ENCODE peak calls at places on chromosomes 4 and X, in four cellular contexts. D is mammary epithelial cell, B is Karpas-422, R is DND-41. J is an unnamed sample.

GRCh38 chrX:337331-337831 is 18.8 kb upstream of the GTPBP6 start:
- DNase-seq in D (no peak), B (no peak), R (no peak), J (no peak)

GRCh38 chrX:115909017-115909416 is 261.5 kb upstream of the AGTR2 start:
- DNase-seq in D (no peak), B (no peak), R (no peak), J (no peak)

GRCh38 chr4:83996254-83996653 is 460.3 kb downstream of the GPAT3 start:
- DNase-seq in D (no peak), B (no peak), R (no peak), J (no peak)

GRCh38 chrX:121308276-121308805 is 260.9 kb downstream of the GLUD2 start:
- DNase-seq in D (peak), B (peak), R (peak), J (no peak)

GRCh38 chr4:25440478-25441030 is 63.5 kb downstream of the ANAPC4 start:
- DNase-seq in D (no peak), B (no peak), R (no peak), J (no peak)

GRCh38 chr4:31146366-31146765 is 426.2 kb downstream of the PCDH7 start:
- DNase-seq in D (no peak), B (no peak), R (no peak), J (no peak)

GRCh38 chrX:21800344-21800770 is 39.1 kb upstream of the MBTPS2 start:
- DNase-seq in D (peak), B (no peak), R (no peak), J (no peak)

GRCh38 chr4:119663160-119663788 is 34.7 kb upstream of the PDE5A start:
- DNase-seq in D (no peak), B (no peak), R (no peak), J (no peak)

GRCh38 chr4:17010426-17011087 is 112.1 kb upstream of the LDB2 start:
- DNase-seq in D (no peak), B (no peak), R (no peak), J (no peak)

GRCh38 chr4:143241892-143242291 is 57.2 kb downstream of the USP38 start:
- DNase-seq in D (peak), B (no peak), R (peak), J (peak)

GRCh38 chr4:137238456-137238855 is 293.8 kb downstream of the PCDH18 start:
- DNase-seq in D (no peak), B (no peak), R (no peak), J (no peak)

GRCh38 chr4:175674219-175674618 is 137.8 kb downstream of the GPM6A start:
- DNase-seq in D (no peak), B (no peak), R (no peak), J (no peak)

GRCh38 chrX:108216405-108216804 is 124.8 kb downstream of the ATG4A start:
- DNase-seq in D (peak), B (no peak), R (no peak), J (no peak)

GRCh38 chr4:10111067-10111801 is 5.4 kb downstream of the WDR1 start:
- DNase-seq in D (no peak), B (no peak), R (no peak), J (no peak)

GRCh38 chrX:47172549-47172948 is 21.1 kb upstream of the UBA1 start:
- DNase-seq in D (no peak), B (no peak), R (no peak), J (no peak)

GRCh38 chr4:176660561-176660960 is 132.2 kb downstream of the VEGFC start:
- DNase-seq in D (no peak), B (no peak), R (no peak), J (peak)

GRCh38 chr4:17726911-17727310 is 54.5 kb downstream of the FAM184B start:
- DNase-seq in D (peak), B (no peak), R (no peak), J (no peak)

GRCh38 chr4:5206391-5206790 is 155.1 kb downstream of the STK32B start:
- DNase-seq in D (peak), B (no peak), R (no peak), J (peak)

GRCh38 chr4:20859097-20859781 is 159.0 kb downstream of the PACRGL start:
- DNase-seq in D (no peak), B (no peak), R (no peak), J (no peak)

GRCh38 chr4:177033632-177034031 is 240.9 kb upstream of the VEGFC start:
- DNase-seq in D (no peak), B (no peak), R (no peak), J (no peak)

GRCh38 chr4:5137927-5138326 is 86.6 kb downstream of the STK32B start:
- DNase-seq in D (no peak), B (no peak), R (no peak), J (no peak)

GRCh38 chr4:163171590-163171989 is 4.9 kb upstream of the NAF1 start:
- DNase-seq in D (no peak), B (no peak), R (no peak), J (no peak)

GRCh38 chrX:84168095-84168494 is 19.9 kb downstream of the RPS6KA6 start:
- DNase-seq in D (peak), B (no peak), R (no peak), J (peak)

GRCh38 chr4:183335369-183335940 is 13.2 kb upstream of the CLDN24 start:
- DNase-seq in D (peak), B (no peak), R (no peak), J (peak)

GRCh38 chrX:9657590-9658256 is 107.9 kb downstream of the GPR143 start:
- DNase-seq in D (no peak), B (no peak), R (no peak), J (no peak)

GRCh38 chrX:68835468-68835867 is 6.6 kb downstream of the EFNB1 start:
- DNase-seq in D (no peak), B (no peak), R (no peak), J (no peak)

GRCh38 chrX:106707771-106708454 is 18.6 kb upstream of the RNF128 start:
- DNase-seq in D (peak), B (no peak), R (no peak), J (peak)

GRCh38 chrX:19303216-19303880 is 40.4 kb upstream of the PDHA1 start:
- DNase-seq in D (peak), B (no peak), R (no peak), J (peak)

GRCh38 chr4:16659120-16659519 is 239.3 kb downstream of the LDB2 start:
- DNase-seq in D (no peak), B (no peak), R (no peak), J (no peak)

GRCh38 chrX:151789179-151789800 is 54.7 kb downstream of the CNGA2 start:
- DNase-seq in D (peak), B (no peak), R (no peak), J (no peak)

GRCh38 chr4:21136231-21136630 is 436.0 kb downstream of the PACRGL start:
- DNase-seq in D (no peak), B (no peak), R (no peak), J (no peak)

GRCh38 chr4:24364852-24365251 is 219.5 kb downstream of the DHX15 start:
- DNase-seq in D (no peak), B (no peak), R (no peak), J (no peak)

GRCh38 chrX:107626916-107627315 is 1.4 kb upstream of the PRPS1 start:
- DNase-seq in D (no peak), B (no peak), R (no peak), J (no peak)

GRCh38 chrX:49992809-49993208 is 70.4 kb downstream of the CLCN5 start:
- DNase-seq in D (no peak), B (no peak), R (no peak), J (no peak)

GRCh38 chrX:135625995-135626394 is 87.4 kb upstream of the CT45A1 start:
- DNase-seq in D (no peak), B (peak), R (peak), J (peak)

GRCh38 chrX:72306085-72306801 is 529 bp upstream of the CITED1 start:
- DNase-seq in D (no peak), B (no peak), R (no peak), J (peak)

GRCh38 chrX:81259008-81259713 is 57.3 kb downstream of the SH3BGRL start:
- DNase-seq in D (no peak), B (no peak), R (no peak), J (peak)

GRCh38 chr4:121316091-121316490 is 64.7 kb downstream of the QRFPR start:
- DNase-seq in D (no peak), B (no peak), R (no peak), J (no peak)

GRCh38 chr4:101201421-101201820 is 145.9 kb downstream of the PPP3CA start:
- DNase-seq in D (peak), B (no peak), R (no peak), J (peak)

DNA sequence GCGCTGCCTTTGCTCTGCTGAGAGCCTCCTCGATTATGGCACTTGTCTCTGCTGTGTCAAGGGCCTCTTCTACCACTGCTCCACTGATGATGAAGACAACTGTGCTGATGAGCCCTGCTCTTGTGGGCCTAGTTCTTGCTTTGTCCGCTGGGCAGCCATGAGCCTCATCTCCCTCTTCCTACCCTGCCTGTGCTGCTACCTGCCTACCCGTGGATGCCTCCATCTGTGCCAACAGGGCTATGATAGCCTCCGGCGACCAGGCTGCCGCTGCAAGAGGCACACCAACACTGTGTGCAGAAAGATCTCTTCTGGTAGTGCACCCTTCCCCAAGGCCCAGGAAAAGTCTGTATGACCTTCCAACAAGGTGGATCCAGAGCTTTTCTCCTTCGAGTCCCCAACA is 106.8 kb upstream of the VAMP7 start:
- DNase-seq in D (no peak), B (no peak), R (no peak), J (no peak)
- H3K9ac ChIP-seq in D (no peak), B (no peak), R (no peak), J (no peak)

DNA sequence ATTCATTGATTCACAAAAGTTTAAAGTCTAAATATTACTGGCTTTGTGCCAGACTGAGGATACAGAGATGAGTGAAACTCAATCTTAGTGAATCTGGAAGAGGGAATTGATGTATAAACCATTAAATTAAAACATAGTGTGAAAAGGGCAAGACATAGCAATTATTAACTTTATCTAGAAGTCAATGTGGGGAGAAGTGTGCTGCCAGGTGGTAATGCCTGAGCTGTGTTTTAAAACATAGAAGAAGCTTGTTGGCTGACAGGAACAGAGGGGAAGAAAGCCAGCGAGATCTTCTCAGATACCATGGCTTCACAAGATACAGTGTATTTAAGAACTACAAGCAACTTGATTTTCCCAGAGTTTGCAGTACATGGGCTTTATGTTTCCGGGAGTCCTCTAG is 153.4 kb downstream of the BMPR1B start:
- DNase-seq in D (no peak), B (no peak), R (no peak), J (no peak)
- H3K9ac ChIP-seq in D (no peak), B (no peak), R (no peak), J (no peak)

GRCh38 chr4:82287720-82288119 is 86.1 kb downstream of the HNRNPD start:
- DNase-seq in D (no peak), B (no peak), R (no peak), J (no peak)

GRCh38 chr4:82284475-82284857 is 89.3 kb downstream of the HNRNPD start:
- DNase-seq in D (no peak), B (no peak), R (no peak), J (no peak)

GRCh38 chr4:82282875-82283274 is 90.9 kb downstream of the HNRNPD start:
- DNase-seq in D (no peak), B (no peak), R (no peak), J (no peak)

GRCh38 chr4:82284858-82285805 is 88.7 kb downstream of the HNRNPD start:
- DNase-seq in D (peak), B (peak), R (peak), J (peak)
- H3K9ac ChIP-seq in D (peak), B (peak), R (peak), J (peak)

DNA sequence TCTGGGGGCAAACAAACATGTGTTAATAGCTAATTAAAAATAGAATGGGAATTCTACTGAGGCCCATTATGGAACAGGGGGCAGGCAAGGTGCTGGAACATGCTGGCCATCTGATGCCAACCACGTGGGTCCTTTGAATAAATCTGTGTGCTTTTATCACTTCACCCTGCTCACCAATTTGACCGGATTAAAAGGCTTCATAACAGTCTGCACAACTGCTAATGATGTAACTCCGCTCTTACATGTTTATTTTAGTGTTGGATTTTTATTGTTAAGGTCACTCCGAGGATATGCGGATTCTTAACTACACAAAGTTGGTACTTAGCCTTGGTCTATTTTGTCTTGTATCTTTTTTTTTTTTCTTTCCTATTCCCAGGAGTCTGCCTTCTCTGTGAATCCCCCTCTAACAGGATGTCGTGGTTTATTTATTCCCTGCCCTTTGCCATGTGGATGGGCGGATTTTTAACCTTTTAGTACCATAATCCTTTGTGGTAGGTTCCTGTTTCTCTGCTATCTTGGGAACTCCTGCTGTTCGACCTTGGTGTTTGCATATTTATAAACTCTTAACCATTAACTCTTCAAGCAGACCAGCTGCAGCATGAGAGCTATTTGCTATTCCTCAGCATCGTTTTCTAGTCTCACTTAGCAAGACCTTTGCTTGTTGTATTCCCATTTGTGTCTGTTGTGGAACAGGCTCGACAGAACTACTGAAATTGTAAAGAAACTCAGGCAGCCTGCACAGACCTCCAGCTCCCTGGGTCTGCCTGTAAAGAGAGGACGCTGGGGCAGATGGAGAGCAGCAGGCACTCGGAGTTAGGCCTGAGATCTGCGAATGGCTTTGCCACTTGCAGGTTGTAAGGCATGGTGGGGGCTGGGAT is 38.0 kb downstream of the TRIM2 start:
- DNase-seq in D (no peak), B (peak), R (no peak), J (peak)
- H3K9ac ChIP-seq in D (no peak), B (no peak), R (no peak), J (no peak)

DNA sequence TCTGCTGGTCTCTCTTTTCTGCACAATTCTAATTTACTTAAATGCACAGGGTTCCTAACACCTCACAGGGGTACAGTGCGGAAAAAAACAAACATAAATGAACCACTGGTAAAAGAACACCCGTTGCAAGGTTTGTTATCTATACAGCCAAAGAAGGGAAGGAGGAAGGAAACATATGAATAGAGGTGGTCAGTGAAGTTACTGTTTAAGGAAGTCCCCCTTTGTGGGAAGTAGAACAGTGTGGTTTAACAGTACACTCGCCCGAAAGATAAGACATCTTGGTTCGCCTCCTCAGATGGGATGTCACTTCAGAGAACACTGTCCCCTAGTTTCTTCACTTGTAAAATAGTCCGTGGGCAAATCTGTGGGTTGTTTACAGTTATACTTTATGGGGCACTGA is 57.5 kb downstream of the TEC start:
- DNase-seq in D (no peak), B (peak), R (no peak), J (no peak)
- H3K9ac ChIP-seq in D (no peak), B (no peak), R (no peak), J (no peak)

DNA sequence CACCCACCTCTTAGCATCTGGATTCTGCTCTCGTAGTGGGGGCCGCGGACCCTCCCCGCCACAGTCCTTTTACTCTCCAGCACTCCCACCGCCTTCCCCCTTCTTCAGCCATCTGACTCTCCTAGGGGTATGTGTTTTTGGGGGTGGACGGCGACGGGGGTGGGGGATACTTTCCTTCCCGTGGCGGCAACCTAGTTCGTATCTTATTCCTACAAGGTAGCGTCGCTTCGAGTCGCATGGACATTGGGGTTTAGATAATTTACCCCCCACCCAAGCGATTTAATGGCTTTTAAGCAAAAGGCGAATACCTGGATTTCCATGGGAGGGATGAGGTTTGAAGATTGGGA is 1.3 kb upstream of the BCORL1 start:
- DNase-seq in D (no peak), B (no peak), R (no peak), J (no peak)
- H3K9ac ChIP-seq in D (no peak), B (peak), R (peak), J (peak)